ENCODE peak calls at places on chromosome 2, in nine cellular contexts. One of them, this sample, is unnamed.

GRCh38 chr2:101466426-101466825 is 8.5 kb downstream of the RFX8 start:
- DNase-seq in left cardiac atrium: no peak
- DNase-seq in AG04450: no peak
- DNase-seq in activated CD4-positive, CD25-positive, alpha-beta regulatory T cell: no peak
- DNase-seq in Kasumi-1: peak; percentile 63
- DNase-seq in GM03348: no peak
- DNase-seq in lower lobe of right lung: no peak
- DNase-seq in effector memory CD4-positive, alpha-beta T cell: no peak
- DNase-seq in HuH-7: no peak
- DNase-seq in this sample: no peak

GRCh38 chr2:30336978-30337841 is 105.9 kb downstream of the LBH start:
- DNase-seq in left cardiac atrium: no peak
- DNase-seq in AG04450: no peak
- DNase-seq in activated CD4-positive, CD25-positive, alpha-beta regulatory T cell: no peak
- DNase-seq in Kasumi-1: peak; percentile 77
- DNase-seq in GM03348: peak; percentile 20
- DNase-seq in lower lobe of right lung: no peak
- DNase-seq in effector memory CD4-positive, alpha-beta T cell: peak; percentile 10
- DNase-seq in HuH-7: no peak
- DNase-seq in this sample: no peak

GRCh38 chr2:30373881-30374302 is 73.2 kb upstream of the LCLAT1 start:
- DNase-seq in left cardiac atrium: no peak
- DNase-seq in AG04450: no peak
- DNase-seq in activated CD4-positive, CD25-positive, alpha-beta regulatory T cell: no peak
- DNase-seq in Kasumi-1: no peak
- DNase-seq in GM03348: peak; percentile 73
- DNase-seq in lower lobe of right lung: no peak
- DNase-seq in effector memory CD4-positive, alpha-beta T cell: no peak
- DNase-seq in HuH-7: no peak
- DNase-seq in this sample: peak; percentile 76

GRCh38 chr2:86441392-86441788 is 219 bp downstream of the KDM3A start:
- DNase-seq in left cardiac atrium: no peak
- DNase-seq in AG04450: no peak
- DNase-seq in activated CD4-positive, CD25-positive, alpha-beta regulatory T cell: no peak
- DNase-seq in Kasumi-1: no peak
- DNase-seq in GM03348: no peak
- DNase-seq in lower lobe of right lung: no peak
- DNase-seq in effector memory CD4-positive, alpha-beta T cell: no peak
- DNase-seq in HuH-7: no peak
- DNase-seq in this sample: no peak

GRCh38 chr2:37653805-37654378 is 17.6 kb downstream of the CDC42EP3 start:
- DNase-seq in left cardiac atrium: peak; percentile 57
- DNase-seq in AG04450: no peak
- DNase-seq in activated CD4-positive, CD25-positive, alpha-beta regulatory T cell: no peak
- DNase-seq in Kasumi-1: peak; percentile 73
- DNase-seq in GM03348: no peak
- DNase-seq in lower lobe of right lung: peak; percentile 69
- DNase-seq in effector memory CD4-positive, alpha-beta T cell: no peak
- DNase-seq in HuH-7: no peak
- DNase-seq in this sample: no peak

GRCh38 chr2:53515435-53516332 is 251.9 kb upstream of the CHAC2 start:
- DNase-seq in left cardiac atrium: no peak
- DNase-seq in AG04450: no peak
- DNase-seq in activated CD4-positive, CD25-positive, alpha-beta regulatory T cell: no peak
- DNase-seq in Kasumi-1: no peak
- DNase-seq in GM03348: no peak
- DNase-seq in lower lobe of right lung: no peak
- DNase-seq in effector memory CD4-positive, alpha-beta T cell: no peak
- DNase-seq in HuH-7: peak; percentile 23
- DNase-seq in this sample: peak; percentile 22

GRCh38 chr2:40242315-40242714 is 209.6 kb downstream of the SLC8A1 start:
- DNase-seq in left cardiac atrium: no peak
- DNase-seq in AG04450: no peak
- DNase-seq in activated CD4-positive, CD25-positive, alpha-beta regulatory T cell: no peak
- DNase-seq in Kasumi-1: no peak
- DNase-seq in GM03348: no peak
- DNase-seq in lower lobe of right lung: no peak
- DNase-seq in effector memory CD4-positive, alpha-beta T cell: no peak
- DNase-seq in HuH-7: no peak
- DNase-seq in this sample: no peak

GRCh38 chr2:86453838-86454237 is 12.7 kb downstream of the KDM3A start:
- DNase-seq in left cardiac atrium: peak; percentile 57
- DNase-seq in AG04450: no peak
- DNase-seq in activated CD4-positive, CD25-positive, alpha-beta regulatory T cell: no peak
- DNase-seq in Kasumi-1: no peak
- DNase-seq in GM03348: peak; percentile 36
- DNase-seq in lower lobe of right lung: no peak
- DNase-seq in effector memory CD4-positive, alpha-beta T cell: no peak
- DNase-seq in HuH-7: no peak
- DNase-seq in this sample: peak; percentile 86

GRCh38 chr2:176188218-176188968 is at the start of gene HOXD1:
- DNase-seq in left cardiac atrium: no peak
- DNase-seq in AG04450: no peak
- DNase-seq in activated CD4-positive, CD25-positive, alpha-beta regulatory T cell: no peak
- DNase-seq in Kasumi-1: no peak
- DNase-seq in GM03348: peak; percentile 97
- DNase-seq in lower lobe of right lung: peak; percentile 78
- DNase-seq in effector memory CD4-positive, alpha-beta T cell: no peak
- DNase-seq in HuH-7: peak; percentile 97
- DNase-seq in this sample: peak; percentile 32

GRCh38 chr2:113979172-113980128 is 89.6 kb downstream of the ACTR3 start:
- DNase-seq in left cardiac atrium: no peak
- DNase-seq in AG04450: no peak
- DNase-seq in activated CD4-positive, CD25-positive, alpha-beta regulatory T cell: peak; percentile 62
- DNase-seq in Kasumi-1: no peak
- DNase-seq in GM03348: no peak
- DNase-seq in lower lobe of right lung: no peak
- DNase-seq in effector memory CD4-positive, alpha-beta T cell: peak; percentile 16
- DNase-seq in HuH-7: no peak
- DNase-seq in this sample: no peak

GRCh38 chr2:99864561-99865216 is 277.7 kb downstream of the AFF3 start:
- DNase-seq in left cardiac atrium: peak; percentile 21
- DNase-seq in AG04450: no peak
- DNase-seq in activated CD4-positive, CD25-positive, alpha-beta regulatory T cell: no peak
- DNase-seq in Kasumi-1: no peak
- DNase-seq in GM03348: peak; percentile 64
- DNase-seq in lower lobe of right lung: no peak
- DNase-seq in effector memory CD4-positive, alpha-beta T cell: no peak
- DNase-seq in HuH-7: no peak
- DNase-seq in this sample: peak; percentile 38

GRCh38 chr2:46187112-46187618 is 110.0 kb upstream of the EPAS1 start:
- DNase-seq in left cardiac atrium: no peak
- DNase-seq in AG04450: peak; percentile 63
- DNase-seq in activated CD4-positive, CD25-positive, alpha-beta regulatory T cell: no peak
- DNase-seq in Kasumi-1: no peak
- DNase-seq in GM03348: peak; percentile 83
- DNase-seq in lower lobe of right lung: no peak
- DNase-seq in effector memory CD4-positive, alpha-beta T cell: no peak
- DNase-seq in HuH-7: no peak
- DNase-seq in this sample: peak; percentile 80

GRCh38 chr2:2707111-2708035 is 376.3 kb upstream of the MYT1L start:
- DNase-seq in left cardiac atrium: no peak
- DNase-seq in AG04450: no peak
- DNase-seq in activated CD4-positive, CD25-positive, alpha-beta regulatory T cell: no peak
- DNase-seq in Kasumi-1: no peak
- DNase-seq in GM03348: no peak
- DNase-seq in lower lobe of right lung: no peak
- DNase-seq in effector memory CD4-positive, alpha-beta T cell: no peak
- DNase-seq in HuH-7: no peak
- DNase-seq in this sample: no peak

GRCh38 chr2:148876589-148877402 is 1.8 kb downstream of the KIF5C start:
- DNase-seq in left cardiac atrium: peak; percentile 36
- DNase-seq in AG04450: no peak
- DNase-seq in activated CD4-positive, CD25-positive, alpha-beta regulatory T cell: no peak
- DNase-seq in Kasumi-1: no peak
- DNase-seq in GM03348: peak; percentile 20
- DNase-seq in lower lobe of right lung: peak; percentile 46
- DNase-seq in effector memory CD4-positive, alpha-beta T cell: peak; percentile 62
- DNase-seq in HuH-7: peak; percentile 93
- DNase-seq in this sample: peak; percentile 7

GRCh38 chr2:155391613-155392012 is 693.1 kb downstream of the KCNJ3 start:
- DNase-seq in left cardiac atrium: no peak
- DNase-seq in AG04450: no peak
- DNase-seq in activated CD4-positive, CD25-positive, alpha-beta regulatory T cell: no peak
- DNase-seq in Kasumi-1: no peak
- DNase-seq in GM03348: no peak
- DNase-seq in lower lobe of right lung: no peak
- DNase-seq in effector memory CD4-positive, alpha-beta T cell: no peak
- DNase-seq in HuH-7: no peak
- DNase-seq in this sample: no peak

GRCh38 chr2:138572318-138572717 is 70.7 kb downstream of the SPOPL start:
- DNase-seq in left cardiac atrium: no peak
- DNase-seq in AG04450: no peak
- DNase-seq in activated CD4-positive, CD25-positive, alpha-beta regulatory T cell: no peak
- DNase-seq in Kasumi-1: no peak
- DNase-seq in GM03348: no peak
- DNase-seq in lower lobe of right lung: no peak
- DNase-seq in effector memory CD4-positive, alpha-beta T cell: no peak
- DNase-seq in HuH-7: no peak
- DNase-seq in this sample: no peak

GRCh38 chr2:122167561-122167960 is 412.1 kb downstream of the TSN start:
- DNase-seq in left cardiac atrium: no peak
- DNase-seq in AG04450: no peak
- DNase-seq in activated CD4-positive, CD25-positive, alpha-beta regulatory T cell: no peak
- DNase-seq in Kasumi-1: no peak
- DNase-seq in GM03348: no peak
- DNase-seq in lower lobe of right lung: no peak
- DNase-seq in effector memory CD4-positive, alpha-beta T cell: no peak
- DNase-seq in HuH-7: no peak
- DNase-seq in this sample: no peak

GRCh38 chr2:141923657-141924056 is 207.2 kb downstream of the LRP1B start:
- DNase-seq in left cardiac atrium: no peak
- DNase-seq in AG04450: peak; percentile 23
- DNase-seq in activated CD4-positive, CD25-positive, alpha-beta regulatory T cell: no peak
- DNase-seq in Kasumi-1: no peak
- DNase-seq in GM03348: peak; percentile 3
- DNase-seq in lower lobe of right lung: no peak
- DNase-seq in effector memory CD4-positive, alpha-beta T cell: no peak
- DNase-seq in HuH-7: no peak
- DNase-seq in this sample: peak; percentile 29

GRCh38 chr2:18791172-18791797 is 201.9 kb upstream of the NT5C1B start:
- DNase-seq in left cardiac atrium: no peak
- DNase-seq in AG04450: peak; percentile 15
- DNase-seq in activated CD4-positive, CD25-positive, alpha-beta regulatory T cell: no peak
- DNase-seq in Kasumi-1: no peak
- DNase-seq in GM03348: peak; percentile 22
- DNase-seq in lower lobe of right lung: no peak
- DNase-seq in effector memory CD4-positive, alpha-beta T cell: no peak
- DNase-seq in HuH-7: no peak
- DNase-seq in this sample: no peak

GRCh38 chr2:95262896-95263542 is 11.2 kb upstream of the PROM2 start:
- DNase-seq in left cardiac atrium: no peak
- DNase-seq in AG04450: no peak
- DNase-seq in activated CD4-positive, CD25-positive, alpha-beta regulatory T cell: no peak
- DNase-seq in Kasumi-1: no peak
- DNase-seq in GM03348: no peak
- DNase-seq in lower lobe of right lung: no peak
- DNase-seq in effector memory CD4-positive, alpha-beta T cell: no peak
- DNase-seq in HuH-7: no peak
- DNase-seq in this sample: no peak

GRCh38 chr2:60262178-60262577 is 291.3 kb downstream of the BCL11A start:
- DNase-seq in left cardiac atrium: no peak
- DNase-seq in AG04450: no peak
- DNase-seq in activated CD4-positive, CD25-positive, alpha-beta regulatory T cell: no peak
- DNase-seq in Kasumi-1: no peak
- DNase-seq in GM03348: no peak
- DNase-seq in lower lobe of right lung: no peak
- DNase-seq in effector memory CD4-positive, alpha-beta T cell: no peak
- DNase-seq in HuH-7: no peak
- DNase-seq in this sample: no peak

GRCh38 chr2:113407446-113408099 is 29.9 kb upstream of the ZNG1B start:
- DNase-seq in left cardiac atrium: no peak
- DNase-seq in AG04450: no peak
- DNase-seq in activated CD4-positive, CD25-positive, alpha-beta regulatory T cell: no peak
- DNase-seq in Kasumi-1: no peak
- DNase-seq in GM03348: no peak
- DNase-seq in lower lobe of right lung: no peak
- DNase-seq in effector memory CD4-positive, alpha-beta T cell: no peak
- DNase-seq in HuH-7: peak; percentile 33
- DNase-seq in this sample: peak; percentile 12

GRCh38 chr2:239506101-239506808 is 105.4 kb upstream of the HDAC4 start:
- DNase-seq in left cardiac atrium: no peak
- DNase-seq in AG04450: no peak
- DNase-seq in activated CD4-positive, CD25-positive, alpha-beta regulatory T cell: no peak
- DNase-seq in Kasumi-1: no peak
- DNase-seq in GM03348: no peak
- DNase-seq in lower lobe of right lung: peak; percentile 28
- DNase-seq in effector memory CD4-positive, alpha-beta T cell: no peak
- DNase-seq in HuH-7: no peak
- DNase-seq in this sample: no peak

GRCh38 chr2:216971632-216972031 is 111.8 kb upstream of the TNP1 start:
- DNase-seq in left cardiac atrium: no peak
- DNase-seq in AG04450: no peak
- DNase-seq in activated CD4-positive, CD25-positive, alpha-beta regulatory T cell: no peak
- DNase-seq in Kasumi-1: no peak
- DNase-seq in GM03348: no peak
- DNase-seq in lower lobe of right lung: no peak
- DNase-seq in effector memory CD4-positive, alpha-beta T cell: no peak
- DNase-seq in HuH-7: no peak
- DNase-seq in this sample: no peak

GRCh38 chr2:186746584-186746983 is 52.7 kb downstream of the FAM171B start:
- DNase-seq in left cardiac atrium: no peak
- DNase-seq in AG04450: no peak
- DNase-seq in activated CD4-positive, CD25-positive, alpha-beta regulatory T cell: no peak
- DNase-seq in Kasumi-1: no peak
- DNase-seq in GM03348: no peak
- DNase-seq in lower lobe of right lung: no peak
- DNase-seq in effector memory CD4-positive, alpha-beta T cell: no peak
- DNase-seq in HuH-7: no peak
- DNase-seq in this sample: no peak

GRCh38 chr2:222305510-222306392 is 7.0 kb upstream of the PAX3 start:
- DNase-seq in left cardiac atrium: no peak
- DNase-seq in AG04450: no peak
- DNase-seq in activated CD4-positive, CD25-positive, alpha-beta regulatory T cell: no peak
- DNase-seq in Kasumi-1: no peak
- DNase-seq in GM03348: peak; percentile 57
- DNase-seq in lower lobe of right lung: no peak
- DNase-seq in effector memory CD4-positive, alpha-beta T cell: no peak
- DNase-seq in HuH-7: no peak
- DNase-seq in this sample: peak; percentile 64

GRCh38 chr2:67322361-67323001 is 74.7 kb upstream of the ETAA1 start:
- DNase-seq in left cardiac atrium: no peak
- DNase-seq in AG04450: peak; percentile 42
- DNase-seq in activated CD4-positive, CD25-positive, alpha-beta regulatory T cell: no peak
- DNase-seq in Kasumi-1: no peak
- DNase-seq in GM03348: peak; percentile 6
- DNase-seq in lower lobe of right lung: no peak
- DNase-seq in effector memory CD4-positive, alpha-beta T cell: no peak
- DNase-seq in HuH-7: peak; percentile 38
- DNase-seq in this sample: peak; percentile 73

GRCh38 chr2:104538082-104538481 is 315.8 kb upstream of the POU3F3 start:
- DNase-seq in left cardiac atrium: no peak
- DNase-seq in AG04450: no peak
- DNase-seq in activated CD4-positive, CD25-positive, alpha-beta regulatory T cell: no peak
- DNase-seq in Kasumi-1: peak; percentile 16
- DNase-seq in GM03348: no peak
- DNase-seq in lower lobe of right lung: no peak
- DNase-seq in effector memory CD4-positive, alpha-beta T cell: no peak
- DNase-seq in HuH-7: no peak
- DNase-seq in this sample: no peak

GRCh38 chr2:224586127-224586702 is 1.1 kb upstream of the CUL3 start:
- DNase-seq in left cardiac atrium: no peak
- DNase-seq in AG04450: no peak
- DNase-seq in activated CD4-positive, CD25-positive, alpha-beta regulatory T cell: no peak
- DNase-seq in Kasumi-1: peak; percentile 17
- DNase-seq in GM03348: no peak
- DNase-seq in lower lobe of right lung: no peak
- DNase-seq in effector memory CD4-positive, alpha-beta T cell: no peak
- DNase-seq in HuH-7: no peak
- DNase-seq in this sample: no peak

GRCh38 chr2:95350320-95351079 is 52.0 kb upstream of the FAHD2A start:
- DNase-seq in left cardiac atrium: no peak
- DNase-seq in AG04450: no peak
- DNase-seq in activated CD4-positive, CD25-positive, alpha-beta regulatory T cell: no peak
- DNase-seq in Kasumi-1: no peak
- DNase-seq in GM03348: no peak
- DNase-seq in lower lobe of right lung: no peak
- DNase-seq in effector memory CD4-positive, alpha-beta T cell: no peak
- DNase-seq in HuH-7: no peak
- DNase-seq in this sample: no peak

This sample was measured in EL.